ENCODE peak calls at places on chromosomes 3 and 15, in six cellular contexts. P, O, E, X, L and K are unnamed samples.

GRCh38 chr15:42457445-42458442 is 33.2 kb downstream of the ZNF106 start:
- DNase-seq in P (no peak), O (peak), E (peak), X (peak), L (peak), K (peak)

GRCh38 chr3:106611841-106612240 is 743.0 kb upstream of the CBLB start:
- DNase-seq in P (no peak), O (peak), E (no peak), X (no peak), L (no peak), K (no peak)

GRCh38 chr15:74956648-74957300 is at the start of gene RPP25:
- DNase-seq in P (peak), O (peak), E (peak), X (peak), L (peak), K (peak)

GRCh38 chr3:49794431-49794830 is 5.2 kb downstream of the CDHR4 start:
- DNase-seq in P (no peak), O (no peak), E (no peak), X (no peak), L (no peak), K (no peak)

GRCh38 chr15:98438326-98438725 is 210.0 kb upstream of the IGF1R start:
- DNase-seq in P (no peak), O (no peak), E (no peak), X (no peak), L (no peak), K (no peak)

GRCh38 chr3:149641011-149641728 is 16.7 kb downstream of the WWTR1 start:
- DNase-seq in P (no peak), O (no peak), E (no peak), X (no peak), L (no peak), K (no peak)

GRCh38 chr3:2036096-2036495 is 62.6 kb upstream of the CNTN4 start:
- DNase-seq in P (no peak), O (no peak), E (no peak), X (no peak), L (no peak), K (no peak)

GRCh38 chr3:115156255-115156654 is 9.2 kb upstream of the ZBTB20 start:
- DNase-seq in P (no peak), O (no peak), E (no peak), X (no peak), L (no peak), K (no peak)

GRCh38 chr15:71705151-71705550 is 105.2 kb upstream of the NR2E3 start:
- DNase-seq in P (no peak), O (peak), E (peak), X (no peak), L (no peak), K (no peak)

GRCh38 chr3:12558706-12559105 is 1.8 kb downstream of the MKRN2 start:
- DNase-seq in P (no peak), O (no peak), E (no peak), X (no peak), L (no peak), K (no peak)

GRCh38 chr3:194145702-194146101 is 9.8 kb downstream of the HES1 start:
- DNase-seq in P (no peak), O (no peak), E (no peak), X (no peak), L (no peak), K (no peak)

GRCh38 chr3:169764164-169764452 is 752 bp downstream of the TERC start:
- DNase-seq in P (no peak), O (peak), E (peak), X (no peak), L (no peak), K (no peak)

GRCh38 chr15:34613997-34614396 is 30.5 kb upstream of the GOLGA8B start:
- DNase-seq in P (no peak), O (no peak), E (no peak), X (no peak), L (no peak), K (no peak)

GRCh38 chr3:69791111-69791510 is 51.8 kb downstream of the MITF start:
- DNase-seq in P (no peak), O (peak), E (peak), X (no peak), L (peak), K (no peak)

GRCh38 chr3:191020730-191021405 is 158.4 kb upstream of the GMNC start:
- DNase-seq in P (no peak), O (no peak), E (peak), X (no peak), L (no peak), K (no peak)

GRCh38 chr3:17142516-17142915 is 257.8 kb downstream of the PLCL2 start:
- DNase-seq in P (no peak), O (no peak), E (no peak), X (no peak), L (no peak), K (no peak)

GRCh38 chr15:78873796-78874761 is 1.4 kb downstream of the MORF4L1 start:
- DNase-seq in P (peak), O (peak), E (peak), X (no peak), L (no peak), K (peak)

GRCh38 chr3:130894130-130894872 is 417 bp downstream of the ATP2C1 start:
- DNase-seq in P (peak), O (no peak), E (no peak), X (no peak), L (peak), K (no peak)

GRCh38 chr3:184262166-184262926 is 993 bp upstream of the CAMK2N2 start:
- DNase-seq in P (peak), O (no peak), E (peak), X (no peak), L (no peak), K (no peak)

GRCh38 chr3:158713094-158713499 is 19.2 kb downstream of the RARRES1 start:
- DNase-seq in P (no peak), O (peak), E (no peak), X (no peak), L (peak), K (no peak)

GRCh38 chr3:44128057-44128775 is 113.5 kb upstream of the TOPAZ1 start:
- DNase-seq in P (no peak), O (no peak), E (no peak), X (no peak), L (no peak), K (no peak)

GRCh38 chr3:77232557-77232956 is 192.7 kb downstream of the ROBO2 start:
- DNase-seq in P (no peak), O (no peak), E (no peak), X (no peak), L (no peak), K (no peak)

GRCh38 chr3:66437341-66437929 is 63.4 kb downstream of the LRIG1 start:
- DNase-seq in P (no peak), O (no peak), E (no peak), X (no peak), L (no peak), K (no peak)

GRCh38 chr15:82768414-82769081 is 37.3 kb downstream of the FSD2 start:
- DNase-seq in P (no peak), O (peak), E (peak), X (no peak), L (no peak), K (no peak)

GRCh38 chr3:187292631-187293513 is 1.3 kb upstream of the MASP1 start:
- DNase-seq in P (no peak), O (no peak), E (peak), X (no peak), L (no peak), K (no peak)

GRCh38 chr3:187290561-187290960 is 976 bp downstream of the MASP1 start:
- DNase-seq in P (no peak), O (no peak), E (no peak), X (no peak), L (no peak), K (no peak)

GRCh38 chr3:187292186-187292585 is 649 bp upstream of the MASP1 start:
- DNase-seq in P (no peak), O (no peak), E (no peak), X (no peak), L (peak), K (no peak)

GRCh38 chr3:187291001-187291511 is 481 bp downstream of the MASP1 start:
- DNase-seq in P (no peak), O (peak), E (peak), X (no peak), L (peak), K (no peak)

GRCh38 chr3:187291512-187292132 is at the start of gene MASP1:
- DNase-seq in P (no peak), O (no peak), E (peak), X (no peak), L (peak), K (no peak)
- H3K4me3 ChIP-seq in P (no peak), O (peak), E (peak), X (no peak), L (peak), K (no peak)

DNA sequence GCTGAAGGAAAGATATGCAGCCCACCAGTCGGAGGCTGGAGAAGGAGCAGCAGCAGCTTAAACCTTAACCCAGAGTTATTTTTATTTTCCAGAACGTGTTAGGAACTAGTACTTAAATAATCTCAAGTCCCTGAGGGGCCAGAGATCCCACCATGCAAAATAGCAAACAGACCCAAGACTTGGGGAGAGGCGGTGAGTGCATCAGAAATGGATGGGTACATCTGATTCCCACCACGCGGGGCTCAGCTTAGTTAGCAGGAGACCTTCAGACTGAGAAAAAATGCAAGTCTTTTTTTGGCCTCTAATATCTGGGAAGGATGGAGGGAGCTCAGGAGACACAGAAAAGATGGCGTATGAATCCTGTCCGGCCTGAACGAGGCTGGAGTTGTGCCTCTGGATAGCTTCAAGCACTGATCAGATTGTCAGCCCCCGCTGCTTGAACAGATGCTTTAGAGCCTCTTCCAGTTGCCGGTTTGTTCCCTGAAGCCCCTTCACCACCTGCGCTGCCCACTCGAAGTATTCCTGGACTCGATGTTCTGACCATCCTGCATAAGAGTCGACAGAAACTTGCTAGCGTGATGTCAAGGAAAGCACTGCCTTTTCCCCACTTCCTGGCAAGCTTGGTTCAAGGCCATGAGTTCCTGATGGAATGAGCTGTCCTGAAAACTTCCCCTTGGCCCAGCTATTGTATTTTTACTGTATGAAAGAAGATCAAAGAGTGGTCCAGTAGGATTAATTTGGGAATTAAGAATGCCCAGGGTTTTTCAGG is 1.3 kb downstream of the HDDC3 start:
- DNase-seq in P (no peak), O (no peak), E (no peak), X (no peak), L (no peak), K (peak)
- H3K4me3 ChIP-seq in P (peak), O (peak), E (no peak), X (no peak), L (no peak), K (peak)

GRCh38 chr15:33311312-33311971 is 675 bp downstream of the RYR3 start:
- DNase-seq in P (no peak), O (no peak), E (no peak), X (no peak), L (peak), K (no peak)
- H3K4me3 ChIP-seq in P (no peak), O (no peak), E (no peak), X (peak), L (peak), K (no peak)

GRCh38 chr3:179453967-179454366 is 2.7 kb upstream of the GNB4 start:
- DNase-seq in P (no peak), O (no peak), E (no peak), X (no peak), L (no peak), K (no peak)

GRCh38 chr3:179450901-179451334 is 352 bp downstream of the GNB4 start:
- DNase-seq in P (no peak), O (no peak), E (peak), X (no peak), L (peak), K (no peak)

GRCh38 chr3:179452166-179452544 is 885 bp upstream of the GNB4 start:
- DNase-seq in P (no peak), O (peak), E (peak), X (no peak), L (peak), K (no peak)

GRCh38 chr3:179451335-179452165 is at the start of gene GNB4:
- DNase-seq in P (peak), O (peak), E (peak), X (peak), L (peak), K (peak)

GRCh38 chr3:179452872-179453271 is 1.6 kb upstream of the GNB4 start:
- DNase-seq in P (no peak), O (no peak), E (no peak), X (no peak), L (no peak), K (no peak)
- H3K4me3 ChIP-seq in P (no peak), O (peak), E (no peak), X (no peak), L (no peak), K (no peak)